ENCODE peak calls at places on chromosomes 6 and 20, in four cellular contexts. One of them, this sample, is unnamed.

GRCh38 chr6:127385668-127386385 is 42.4 kb upstream of the ECHDC1 start:
- DNase-seq in A549: no peak
- DNase-seq in H9: no peak
- DNase-seq in lower lobe of right lung: no peak
- DNase-seq in this sample: no peak

GRCh38 chr6:52984247-52984646 is 10.8 kb downstream of the GSTA4 start:
- DNase-seq in A549: no peak
- DNase-seq in H9: no peak
- DNase-seq in lower lobe of right lung: no peak
- DNase-seq in this sample: no peak

GRCh38 chr6:39887692-39888450 is 46.4 kb downstream of the MOCS1 start:
- DNase-seq in A549: no peak
- DNase-seq in lower lobe of right lung: peak; percentile 73
- DNase-seq in H9: no peak
- DNase-seq in this sample: no peak

GRCh38 chr20:3068986-3069900 is 2.2 kb upstream of the OXT start:
- DNase-seq in lower lobe of right lung: no peak
- DNase-seq in H9: peak; percentile 57
- DNase-seq in A549: no peak
- DNase-seq in this sample: no peak

GRCh38 chr6:158328446-158328845 is 16.2 kb downstream of the TULP4 start:
- DNase-seq in lower lobe of right lung: no peak
- DNase-seq in H9: peak; percentile 53
- DNase-seq in A549: no peak
- DNase-seq in this sample: no peak

GRCh38 chr6:25649611-25650010 is 2.4 kb upstream of the SCGN start:
- DNase-seq in H9: no peak
- DNase-seq in A549: no peak
- DNase-seq in lower lobe of right lung: no peak
- DNase-seq in this sample: no peak

GRCh38 chr6:67287566-67287965 is 1347.5 kb upstream of the ADGRB3 start:
- DNase-seq in A549: no peak
- DNase-seq in lower lobe of right lung: no peak
- DNase-seq in H9: no peak
- DNase-seq in this sample: no peak

GRCh38 chr6:70680396-70680795 is 12.7 kb downstream of the SMAP1 start:
- DNase-seq in lower lobe of right lung: no peak
- DNase-seq in A549: no peak
- DNase-seq in H9: no peak
- DNase-seq in this sample: no peak

GRCh38 chr6:108068618-108069017 is 5.9 kb downstream of the OSTM1 start:
- DNase-seq in lower lobe of right lung: no peak
- DNase-seq in H9: no peak
- DNase-seq in A549: no peak
- DNase-seq in this sample: no peak

GRCh38 chr6:107264357-107264831 is 149.1 kb upstream of the BEND3 start:
- DNase-seq in H9: no peak
- DNase-seq in A549: peak; percentile 37
- DNase-seq in lower lobe of right lung: no peak
- DNase-seq in this sample: no peak

GRCh38 chr20:41174373-41174772 is 37.0 kb downstream of the PLCG1 start:
- DNase-seq in A549: no peak
- DNase-seq in lower lobe of right lung: no peak
- DNase-seq in H9: peak; percentile 10
- DNase-seq in this sample: no peak

GRCh38 chr6:155033021-155033801 is 38.1 kb downstream of the TIAM2 start:
- DNase-seq in H9: no peak
- DNase-seq in lower lobe of right lung: no peak
- DNase-seq in A549: no peak
- DNase-seq in this sample: no peak

GRCh38 chr20:45138451-45139300 is 14.4 kb upstream of the WFDC12 start:
- DNase-seq in H9: peak; percentile 84
- DNase-seq in lower lobe of right lung: peak; percentile 84
- DNase-seq in A549: peak; percentile 31
- DNase-seq in this sample: peak; percentile 74

GRCh38 chr6:37920667-37921066 is 101.1 kb downstream of the ZFAND3 start:
- DNase-seq in H9: no peak
- DNase-seq in lower lobe of right lung: no peak
- DNase-seq in A549: peak; percentile 4
- DNase-seq in this sample: no peak

GRCh38 chr6:136901212-136901784 is 20.8 kb upstream of the SLC35D3 start:
- DNase-seq in lower lobe of right lung: no peak
- DNase-seq in A549: no peak
- DNase-seq in H9: no peak
- DNase-seq in this sample: no peak

GRCh38 chr6:2990179-2990931 is 9.3 kb upstream of the NQO2 start:
- DNase-seq in A549: no peak
- DNase-seq in H9: no peak
- DNase-seq in lower lobe of right lung: peak; percentile 60
- DNase-seq in this sample: no peak

GRCh38 chr6:166745801-166746668 is 119.0 kb upstream of the RPS6KA2 start:
- DNase-seq in H9: no peak
- DNase-seq in A549: no peak
- DNase-seq in lower lobe of right lung: no peak
- DNase-seq in this sample: no peak

GRCh38 chr6:138309695-138310094 is 68.0 kb upstream of the SMIM28 start:
- DNase-seq in lower lobe of right lung: no peak
- DNase-seq in H9: no peak
- DNase-seq in A549: no peak
- DNase-seq in this sample: no peak

GRCh38 chr6:31495580-31495979 is 2.4 kb upstream of the MICB start:
- DNase-seq in lower lobe of right lung: no peak
- DNase-seq in A549: no peak
- DNase-seq in H9: no peak
- DNase-seq in this sample: no peak

GRCh38 chr20:31835977-31836852 is 9.2 kb downstream of the FOXS1 start:
- DNase-seq in H9: no peak
- DNase-seq in lower lobe of right lung: peak; percentile 73
- DNase-seq in A549: peak; percentile 56
- DNase-seq in this sample: no peak

GRCh38 chr6:11050735-11051134 is 6.6 kb upstream of the ELOVL2 start:
- DNase-seq in lower lobe of right lung: no peak
- DNase-seq in H9: no peak
- DNase-seq in A549: no peak
- DNase-seq in this sample: no peak

GRCh38 chr20:23782366-23782983 is 31.7 kb upstream of the CST1 start:
- DNase-seq in H9: peak; percentile 73
- DNase-seq in lower lobe of right lung: no peak
- DNase-seq in A549: peak; percentile 40
- DNase-seq in this sample: peak; percentile 65

GRCh38 chr20:44785768-44786167 is 24.6 kb downstream of the RIMS4 start:
- DNase-seq in A549: peak; percentile 36
- DNase-seq in H9: peak; percentile 87
- DNase-seq in lower lobe of right lung: no peak
- DNase-seq in this sample: peak; percentile 30

GRCh38 chr20:44070139-44070900 is 116.7 kb downstream of the JPH2 start:
- DNase-seq in H9: no peak
- DNase-seq in A549: no peak
- DNase-seq in lower lobe of right lung: no peak
- DNase-seq in this sample: no peak

GRCh38 chr6:71038966-71039365 is 82.1 kb upstream of the B3GAT2 start:
- DNase-seq in H9: no peak
- DNase-seq in A549: no peak
- DNase-seq in lower lobe of right lung: no peak
- DNase-seq in this sample: peak; percentile 37

GRCh38 chr20:37299718-37300529 is 10.5 kb downstream of the MANBAL start:
- DNase-seq in lower lobe of right lung: no peak
- DNase-seq in A549: no peak
- DNase-seq in H9: no peak
- DNase-seq in this sample: no peak

GRCh38 chr6:24858154-24858801 is 59.6 kb upstream of the ARMH2 start:
- DNase-seq in lower lobe of right lung: no peak
- DNase-seq in H9: no peak
- DNase-seq in A549: no peak
- DNase-seq in this sample: no peak

GRCh38 chr6:26025047-26025893 is 62.0 kb upstream of the HFE start:
- DNase-seq in lower lobe of right lung: no peak
- DNase-seq in A549: no peak
- DNase-seq in H9: no peak
- DNase-seq in this sample: no peak

GRCh38 chr6:145319605-145320004 is 415.7 kb downstream of the EPM2A start:
- DNase-seq in A549: no peak
- DNase-seq in lower lobe of right lung: no peak
- DNase-seq in H9: no peak
- DNase-seq in this sample: no peak

GRCh38 chr6:159724778-159725177 is 2.5 kb upstream of the WTAP start:
- DNase-seq in A549: no peak
- DNase-seq in lower lobe of right lung: no peak
- DNase-seq in H9: no peak
- DNase-seq in this sample: no peak

GRCh38 chr6:169121013-169121412 is 132.6 kb downstream of the THBS2 start:
- DNase-seq in H9: no peak
- DNase-seq in lower lobe of right lung: no peak
- DNase-seq in A549: no peak
- DNase-seq in this sample: no peak
- TF ChIP-seq CTCF in H9: peak; percentile 33
- TF ChIP-seq CTCF in lower lobe of right lung: no peak
- TF ChIP-seq CTCF in A549: no peak
- TF ChIP-seq CTCF in this sample: no peak

GRCh38 chr6:506920-507523 is 115.5 kb downstream of the IRF4 start:
- DNase-seq in A549: no peak
- DNase-seq in H9: no peak
- DNase-seq in lower lobe of right lung: no peak
- DNase-seq in this sample: no peak

GRCh38 chr6:505374-505773 is 113.8 kb downstream of the IRF4 start:
- DNase-seq in lower lobe of right lung: no peak
- DNase-seq in A549: no peak
- DNase-seq in H9: no peak
- DNase-seq in this sample: no peak

GRCh38 chr6:504446-504980 is 113.0 kb downstream of the IRF4 start:
- DNase-seq in A549: no peak
- DNase-seq in lower lobe of right lung: no peak
- DNase-seq in H9: no peak
- DNase-seq in this sample: no peak

GRCh38 chr6:508614-509013 is 117.1 kb downstream of the IRF4 start:
- DNase-seq in A549: no peak
- DNase-seq in lower lobe of right lung: no peak
- DNase-seq in H9: no peak
- DNase-seq in this sample: no peak

GRCh38 chr6:506508-506907 is 115.0 kb downstream of the IRF4 start:
- DNase-seq in H9: no peak
- DNase-seq in lower lobe of right lung: no peak
- DNase-seq in A549: no peak
- DNase-seq in this sample: no peak
- TF ChIP-seq CTCF in H9: no peak
- TF ChIP-seq CTCF in lower lobe of right lung: no peak
- TF ChIP-seq CTCF in A549: no peak
- TF ChIP-seq CTCF in this sample: no peak

GRCh38 chr6:7391244-7391643 is 1.6 kb downstream of the RIOK1 start:
- DNase-seq in A549: no peak
- DNase-seq in lower lobe of right lung: no peak
- DNase-seq in H9: no peak
- DNase-seq in this sample: no peak

GRCh38 chr6:7392402-7392801 is 2.8 kb downstream of the RIOK1 start:
- DNase-seq in A549: no peak
- DNase-seq in H9: no peak
- DNase-seq in lower lobe of right lung: no peak
- DNase-seq in this sample: no peak

GRCh38 chr6:7390218-7390878 is 740 bp downstream of the RIOK1 start:
- DNase-seq in lower lobe of right lung: no peak
- DNase-seq in A549: no peak
- DNase-seq in H9: no peak
- DNase-seq in this sample: no peak

GRCh38 chr6:7389162-7389450 is 436 bp downstream of the CAGE1 start:
- DNase-seq in A549: peak; percentile 44
- DNase-seq in lower lobe of right lung: no peak
- DNase-seq in H9: no peak
- DNase-seq in this sample: no peak

DNA sequence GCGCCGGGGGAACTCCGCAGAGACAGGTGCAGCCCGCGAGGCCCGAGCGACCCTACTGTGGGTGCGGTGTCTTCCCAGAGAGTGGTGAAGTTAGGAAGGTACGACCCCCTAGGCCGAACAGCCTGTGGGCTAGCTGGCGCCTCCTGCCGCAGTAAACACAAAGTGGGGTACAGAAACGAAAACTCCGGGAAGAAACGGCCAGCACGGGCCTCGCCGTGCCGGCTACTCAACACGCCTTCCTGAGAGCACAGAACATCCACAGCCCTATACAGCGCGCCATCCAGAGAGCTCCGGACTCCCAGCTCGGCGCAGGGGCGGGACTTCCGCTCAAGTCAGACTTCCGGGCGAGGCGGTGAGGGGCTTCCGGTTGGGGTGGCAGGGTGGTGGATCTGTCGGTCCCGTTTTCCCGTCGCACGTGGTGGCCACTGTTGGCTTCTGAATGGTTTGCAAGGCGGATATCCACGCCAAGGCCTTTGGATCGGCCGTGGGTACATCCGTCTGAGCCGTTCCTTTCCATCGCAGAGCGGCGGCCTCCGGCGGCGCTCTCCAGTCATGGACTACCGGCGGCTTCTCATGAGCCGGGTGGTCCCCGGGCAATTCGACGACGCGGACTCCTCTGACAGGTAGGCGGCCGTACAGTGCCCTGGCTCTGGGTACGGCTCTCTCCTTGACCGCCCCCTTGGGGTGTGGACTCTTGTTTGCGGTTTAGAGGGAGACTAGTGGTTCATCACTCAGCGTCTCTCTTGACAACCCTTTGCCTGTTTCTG is at the start of the genes CAGE1 and RIOK1:
- DNase-seq in H9: peak; percentile 96
- DNase-seq in lower lobe of right lung: peak; percentile 97
- DNase-seq in A549: peak; percentile 89
- DNase-seq in this sample: peak; percentile 97
- TF ChIP-seq CTCF in H9: peak; percentile 51
- TF ChIP-seq CTCF in lower lobe of right lung: no peak
- TF ChIP-seq CTCF in A549: no peak
- TF ChIP-seq CTCF in this sample: peak; percentile 18

DNA sequence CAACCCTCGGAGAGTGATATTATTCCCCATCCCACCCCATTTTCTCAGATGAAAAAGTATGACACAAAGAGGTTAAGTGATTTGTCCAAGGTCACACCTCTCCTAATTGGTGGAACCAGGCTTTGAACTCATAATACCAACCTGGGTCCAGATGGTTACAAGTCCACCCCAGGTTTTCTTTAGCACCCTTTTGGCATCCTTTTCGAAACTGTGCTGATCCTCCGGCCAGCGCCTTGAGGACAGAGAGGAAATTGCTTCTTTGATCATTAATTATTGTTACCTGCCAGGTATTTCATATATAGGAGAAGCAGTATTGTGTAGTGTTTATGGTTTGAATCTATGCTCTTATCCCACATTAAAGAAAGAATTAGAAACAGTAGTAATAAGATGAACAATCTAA is 29.3 kb upstream of the PDYN start:
- DNase-seq in H9: no peak
- DNase-seq in lower lobe of right lung: no peak
- DNase-seq in A549: no peak
- DNase-seq in this sample: no peak
- TF ChIP-seq CTCF in H9: peak; percentile 35
- TF ChIP-seq CTCF in lower lobe of right lung: no peak
- TF ChIP-seq CTCF in A549: no peak
- TF ChIP-seq CTCF in this sample: no peak